ENCODE peak calls at places on chromosome 14, in seven cellular contexts. M, G, X, S, A, I and Q are unnamed samples. For H3K9me3, the result is how much of the 10 kb centered on the place peaks cover.

GRCh38 chr14:85597701-85598100 is 67.8 kb downstream of the FLRT2 start:
- DNase-seq in M (no peak), G (no peak), X (no peak), S (no peak), A (no peak), I (no peak), Q (no peak)

GRCh38 chr14:58171090-58171489 is 19.1 kb upstream of the ARMH4 start:
- DNase-seq in M (peak), G (peak), X (peak), S (peak), A (no peak), I (peak), Q (no peak)

GRCh38 chr14:43361766-43362165 is 1145.3 kb downstream of the FSCB start:
- DNase-seq in M (no peak), G (no peak), X (no peak), S (no peak), A (no peak), I (no peak), Q (no peak)

GRCh38 chr14:65334765-65335411 is 77.6 kb upstream of the FUT8 start:
- DNase-seq in M (no peak), G (no peak), X (no peak), S (no peak), A (no peak), I (no peak), Q (no peak)

GRCh38 chr14:78902010-78902623 is 731.9 kb downstream of the NRXN3 start:
- DNase-seq in M (no peak), G (no peak), X (no peak), S (peak), A (no peak), I (no peak), Q (no peak)

GRCh38 chr14:95662376-95663186 is 23.6 kb upstream of the TCL1B start:
- DNase-seq in M (no peak), G (no peak), X (no peak), S (no peak), A (no peak), I (no peak), Q (no peak)

GRCh38 chr14:71523630-71524320 is 408.5 kb upstream of the RGS6 start:
- DNase-seq in M (no peak), G (no peak), X (no peak), S (peak), A (no peak), I (no peak), Q (no peak)

GRCh38 chr14:89617471-89618291 is 200.6 kb upstream of the FOXN3 start:
- DNase-seq in M (no peak), G (peak), X (no peak), S (peak), A (no peak), I (no peak), Q (peak)

GRCh38 chr14:76920572-76921175 is 94.5 kb downstream of the LRRC74A start:
- DNase-seq in M (no peak), G (no peak), X (no peak), S (peak), A (no peak), I (no peak), Q (no peak)

GRCh38 chr14:55957950-55958349 is 160.3 kb upstream of the PELI2 start:
- DNase-seq in M (no peak), G (peak), X (no peak), S (no peak), A (no peak), I (no peak), Q (no peak)

GRCh38 chr14:34450542-34450915 is 11.5 kb downstream of the SPTSSA start:
- DNase-seq in M (no peak), G (no peak), X (no peak), S (no peak), A (no peak), I (no peak), Q (no peak)

GRCh38 chr14:101839661-101840060 is 78.2 kb downstream of the PPP2R5C start:
- DNase-seq in M (no peak), G (no peak), X (no peak), S (no peak), A (no peak), I (no peak), Q (no peak)

GRCh38 chr14:80419769-80420168 is 208.5 kb upstream of the DIO2 start:
- DNase-seq in M (no peak), G (no peak), X (no peak), S (no peak), A (no peak), I (no peak), Q (no peak)

GRCh38 chr14:86015916-86016315 is 486.0 kb downstream of the FLRT2 start:
- DNase-seq in M (no peak), G (no peak), X (no peak), S (no peak), A (no peak), I (no peak), Q (no peak)

GRCh38 chr14:103422981-103423600 is 37.9 kb downstream of the MARK3 start:
- DNase-seq in M (no peak), G (no peak), X (no peak), S (peak), A (no peak), I (no peak), Q (no peak)

GRCh38 chr14:99519931-99520421 is 38.8 kb downstream of the CCNK start:
- DNase-seq in M (peak), G (no peak), X (no peak), S (no peak), A (no peak), I (no peak), Q (no peak)

GRCh38 chr14:76080009-76080408 is 71.7 kb upstream of the GPATCH2L start:
- DNase-seq in M (no peak), G (no peak), X (no peak), S (no peak), A (no peak), I (no peak), Q (no peak)

GRCh38 chr14:64260418-64260817 is 33.8 kb downstream of the ESR2 start:
- DNase-seq in M (no peak), G (no peak), X (no peak), S (no peak), A (peak), I (no peak), Q (no peak)

GRCh38 chr14:30874999-30875787 is 834 bp downstream of the COCH start:
- DNase-seq in M (no peak), G (no peak), X (no peak), S (peak), A (peak), I (no peak), Q (no peak)

GRCh38 chr14:59278111-59278510 is 89.6 kb downstream of the DAAM1 start:
- DNase-seq in M (no peak), G (peak), X (no peak), S (no peak), A (no peak), I (no peak), Q (no peak)

GRCh38 chr14:36666416-36667206 is 5.0 kb downstream of the PAX9 start:
- DNase-seq in M (no peak), G (no peak), X (no peak), S (no peak), A (peak), I (no peak), Q (no peak)

GRCh38 chr14:91284146-91284790 is 39.8 kb upstream of the GPR68 start:
- DNase-seq in M (peak), G (no peak), X (peak), S (peak), A (no peak), I (no peak), Q (no peak)

GRCh38 chr14:34361504-34362011 is 100.5 kb downstream of the SPTSSA start:
- DNase-seq in M (peak), G (peak), X (no peak), S (no peak), A (no peak), I (no peak), Q (no peak)

GRCh38 chr14:74589291-74589879 is 22.7 kb downstream of the LTBP2 start:
- DNase-seq in M (no peak), G (peak), X (no peak), S (no peak), A (no peak), I (no peak), Q (no peak)

GRCh38 chr14:32377046-32377445 is 47.9 kb downstream of the AKAP6 start:
- DNase-seq in M (no peak), G (no peak), X (no peak), S (no peak), A (no peak), I (no peak), Q (no peak)

GRCh38 chr14:72818998-72819397 is 74.9 kb downstream of the DPF3 start:
- DNase-seq in M (no peak), G (no peak), X (no peak), S (no peak), A (no peak), I (no peak), Q (no peak)

GRCh38 chr14:72826039-72826438 is 67.9 kb downstream of the DPF3 start:
- DNase-seq in M (no peak), G (no peak), X (no peak), S (no peak), A (no peak), I (no peak), Q (no peak)

GRCh38 chr14:72824051-72824450 is 69.8 kb downstream of the DPF3 start:
- DNase-seq in M (no peak), G (no peak), X (no peak), S (no peak), A (no peak), I (no peak), Q (no peak)

GRCh38 chr14:72825486-72825885 is 68.4 kb downstream of the DPF3 start:
- DNase-seq in M (no peak), G (no peak), X (no peak), S (no peak), A (no peak), I (no peak), Q (no peak)

DNA sequence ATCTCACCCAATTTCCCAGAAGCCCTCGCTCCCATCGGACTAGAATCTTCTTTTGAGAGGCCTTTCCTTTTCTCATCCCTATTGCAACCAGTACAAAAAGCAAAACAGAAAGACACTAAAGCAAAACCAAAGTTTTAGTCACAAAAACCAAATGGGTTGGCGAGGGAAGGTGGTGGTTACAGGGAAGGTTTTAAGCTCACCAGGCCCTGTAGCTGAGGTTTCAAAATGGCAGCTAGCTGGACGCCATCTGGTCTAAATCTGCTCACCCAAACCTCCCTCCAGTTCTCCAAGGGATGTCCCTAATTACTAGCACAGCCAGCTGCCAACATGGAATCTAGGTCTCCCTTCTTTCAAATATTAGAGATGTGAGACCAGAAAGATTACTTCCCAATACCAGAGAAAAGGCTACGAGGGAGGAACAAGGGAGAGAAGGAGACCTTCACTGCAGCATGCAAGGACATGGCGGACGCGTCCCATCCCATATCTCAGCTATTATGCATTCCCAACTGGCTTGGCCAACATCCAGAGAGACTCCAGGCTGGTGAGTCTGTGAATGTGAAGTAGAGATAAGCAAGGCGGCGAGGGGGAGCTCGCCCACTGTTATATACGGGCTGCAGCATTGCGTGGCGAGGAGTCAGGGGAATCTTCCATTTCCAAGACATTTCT is 70.8 kb downstream of the DPF3 start:
- DNase-seq in M (no peak), G (no peak), X (no peak), S (no peak), A (no peak), I (no peak), Q (no peak)
- H3K27ac ChIP-seq in M (no peak), G (no peak), X (no peak), S (no peak), A (no peak), I (no peak), Q (no peak)

DNA sequence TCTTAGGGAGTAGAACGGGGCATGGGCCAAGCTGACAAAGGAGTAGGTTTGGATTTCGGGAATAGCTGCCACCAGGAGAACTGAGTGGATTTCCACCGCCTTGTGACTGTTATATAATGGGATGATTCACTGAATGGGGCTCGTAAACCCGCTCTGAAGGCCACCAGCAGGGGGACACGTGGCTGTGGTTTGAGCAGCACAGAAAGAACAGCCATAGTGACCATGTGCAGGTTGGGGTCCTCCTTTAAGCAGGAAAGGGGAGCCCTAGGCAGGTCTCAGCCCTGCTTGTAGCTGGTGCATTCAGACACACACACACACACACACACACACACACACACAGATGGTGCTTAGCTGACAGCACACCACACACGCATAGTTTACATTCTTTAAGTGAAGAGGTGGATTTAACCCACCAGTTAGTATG is 8.6 kb upstream of the ASB2 start:
- DNase-seq in M (peak), G (no peak), X (no peak), S (peak), A (no peak), I (no peak), Q (no peak)
- TF ChIP-seq CTCF in M (peak), G (no peak), X (no peak), S (peak), A (peak), I (peak), Q (no peak)

GRCh38 chr14:48113713-48114112 is 438.3 kb upstream of the MDGA2 start:
- DNase-seq in M (no peak), G (no peak), X (no peak), S (no peak), A (no peak), I (no peak), Q (no peak)
- H3K9me3 ChIP-seq in M (under half), G (under half), X (under half), S (under half), A (under half), I (under half), Q (under half)

DNA sequence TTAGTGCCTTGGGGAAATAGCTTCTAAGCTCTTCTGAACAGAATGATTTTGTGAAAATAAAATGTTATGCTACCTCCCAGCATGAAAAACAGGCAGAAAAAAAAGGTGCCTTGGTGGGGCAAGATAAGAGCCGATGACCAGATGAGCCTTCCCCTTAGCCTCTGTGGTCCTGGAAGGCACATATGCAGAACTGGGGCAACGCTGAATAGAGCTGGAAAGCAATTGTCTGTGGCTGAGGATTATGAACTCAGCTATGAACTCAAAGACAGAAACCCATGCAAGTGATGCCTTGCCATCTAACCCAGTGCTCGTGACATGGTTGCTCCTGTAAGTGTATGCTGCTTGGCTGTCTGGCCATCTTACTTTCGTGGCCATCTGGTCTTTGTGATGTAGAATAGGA is 128.5 kb upstream of the FRMD6 start:
- DNase-seq in M (no peak), G (no peak), X (no peak), S (no peak), A (no peak), I (no peak), Q (no peak)
- H3K27ac ChIP-seq in M (no peak), G (no peak), X (no peak), S (no peak), A (no peak), I (no peak), Q (no peak)

DNA sequence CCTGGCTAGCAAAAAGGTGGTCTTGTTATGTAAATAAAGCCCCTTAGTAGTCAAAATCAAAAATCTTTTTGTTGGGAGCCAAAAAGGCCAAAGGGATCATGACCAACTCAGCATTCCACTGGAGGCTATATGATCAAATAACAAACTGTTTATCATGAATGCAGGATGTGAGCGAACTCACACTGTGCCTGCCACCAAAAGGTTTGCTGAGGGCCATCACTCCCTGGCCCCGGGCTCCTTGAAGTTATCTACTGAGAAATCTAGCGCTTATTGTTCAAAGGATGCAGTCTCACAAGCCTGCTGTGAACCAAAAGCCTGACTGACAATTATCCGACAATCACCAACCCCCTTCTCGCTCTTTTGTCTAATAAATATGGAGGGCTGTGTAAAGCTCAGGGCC is 107.2 kb upstream of the DDHD1 start:
- DNase-seq in M (no peak), G (no peak), X (no peak), S (no peak), A (no peak), I (no peak), Q (no peak)
- TF ChIP-seq CTCF in M (no peak), G (no peak), X (no peak), S (no peak), A (no peak), I (no peak), Q (no peak)

GRCh38 chr14:28895389-28895788 is 128.8 kb downstream of the FOXG1 start:
- DNase-seq in M (no peak), G (no peak), X (no peak), S (no peak), A (no peak), I (no peak), Q (no peak)
- H3K9me3 ChIP-seq in M (under half), G (under half), X (under half), S (under half), A (under half), I (under half), Q (under half)

DNA sequence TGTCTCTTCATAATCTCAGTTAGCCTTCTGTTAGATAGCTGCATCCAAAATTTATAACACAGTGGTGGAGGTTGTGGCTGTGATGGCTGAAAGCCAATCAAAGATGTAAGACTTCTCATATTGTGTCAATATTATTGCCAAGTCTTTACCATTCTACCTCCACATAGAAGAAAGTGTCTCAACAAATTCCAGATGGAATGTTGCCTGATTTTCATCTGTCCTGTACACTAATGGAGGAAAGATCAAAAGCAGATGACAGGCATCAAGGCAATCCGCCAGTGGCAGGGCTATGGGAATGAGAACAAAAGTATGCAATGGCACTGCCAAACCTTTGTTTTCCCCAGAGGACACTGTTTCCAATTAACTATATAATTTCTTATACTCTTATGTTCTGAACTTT is 813.2 kb upstream of the NOVA1 start:
- DNase-seq in M (no peak), G (no peak), X (no peak), S (no peak), A (no peak), I (no peak), Q (no peak)
- H3K27ac ChIP-seq in M (no peak), G (no peak), X (no peak), S (no peak), A (no peak), I (no peak), Q (no peak)